ENCODE peak calls at places on chromosomes 16 and 17, in four cellular contexts. One of them, this sample, is unnamed.
A peak's percentile ranks its signal among the peaks of the same experiment; 100 is the strongest.

GRCh38 chr17:59372138-59372751 is 40.8 kb downstream of the YPEL2 start:
- DNase-seq in astrocyte of the hippocampus: peak; percentile 67
- DNase-seq in iris pigment epithelial cell: peak; percentile 85
- DNase-seq in K562: no peak
- DNase-seq in this sample: peak; percentile 96

GRCh38 chr17:43011728-43012472 is 5.3 kb downstream of the IFI35 start:
- DNase-seq in astrocyte of the hippocampus: no peak
- DNase-seq in iris pigment epithelial cell: no peak
- DNase-seq in K562: peak; percentile 41
- DNase-seq in this sample: no peak

GRCh38 chr17:38604479-38605229 is 1.1 kb downstream of the SRCIN1 start:
- DNase-seq in astrocyte of the hippocampus: no peak
- DNase-seq in iris pigment epithelial cell: no peak
- DNase-seq in K562: peak; percentile 82
- DNase-seq in this sample: no peak

GRCh38 chr16:3625331-3625730 is 13.9 kb upstream of the SLX4 start:
- DNase-seq in astrocyte of the hippocampus: no peak
- DNase-seq in iris pigment epithelial cell: no peak
- DNase-seq in K562: no peak
- DNase-seq in this sample: no peak

GRCh38 chr16:57534337-57534880 is 2.0 kb downstream of the CCDC102A start:
- DNase-seq in astrocyte of the hippocampus: no peak
- DNase-seq in iris pigment epithelial cell: no peak
- DNase-seq in K562: no peak
- DNase-seq in this sample: no peak

GRCh38 chr17:44795928-44796327 is 34.2 kb downstream of the GJC1 start:
- DNase-seq in astrocyte of the hippocampus: no peak
- DNase-seq in iris pigment epithelial cell: no peak
- DNase-seq in K562: no peak
- DNase-seq in this sample: no peak

GRCh38 chr17:32283745-32284207 is 18.1 kb downstream of the RHBDL3 start:
- DNase-seq in astrocyte of the hippocampus: peak; percentile 54
- DNase-seq in iris pigment epithelial cell: no peak
- DNase-seq in K562: no peak
- DNase-seq in this sample: peak; percentile 14

GRCh38 chr17:15023589-15023988 is 241.5 kb downstream of the PMP22 start:
- DNase-seq in astrocyte of the hippocampus: no peak
- DNase-seq in iris pigment epithelial cell: peak; percentile 9
- DNase-seq in K562: peak; percentile 15
- DNase-seq in this sample: no peak

GRCh38 chr17:40093580-40094201 is 6.7 kb downstream of the NR1D1 start:
- DNase-seq in astrocyte of the hippocampus: no peak
- DNase-seq in iris pigment epithelial cell: no peak
- DNase-seq in K562: no peak
- DNase-seq in this sample: no peak

GRCh38 chr16:28504707-28505404 is 1.8 kb downstream of the IL27 start:
- DNase-seq in astrocyte of the hippocampus: no peak
- DNase-seq in iris pigment epithelial cell: no peak
- DNase-seq in K562: no peak
- DNase-seq in this sample: no peak

GRCh38 chr17:73968680-73969079 is 234.8 kb upstream of the RPL38 start:
- DNase-seq in astrocyte of the hippocampus: no peak
- DNase-seq in iris pigment epithelial cell: no peak
- DNase-seq in K562: no peak
- DNase-seq in this sample: no peak

GRCh38 chr17:40646791-40647548 is 648 bp downstream of the SMARCE1 start:
- DNase-seq in astrocyte of the hippocampus: no peak
- DNase-seq in iris pigment epithelial cell: peak; percentile 57
- DNase-seq in K562: peak; percentile 71
- DNase-seq in this sample: peak; percentile 44

GRCh38 chr16:6274366-6274765 is 1058.3 kb upstream of the RBFOX1 start:
- DNase-seq in astrocyte of the hippocampus: no peak
- DNase-seq in iris pigment epithelial cell: no peak
- DNase-seq in K562: no peak
- DNase-seq in this sample: no peak

GRCh38 chr17:68595496-68595895 is 5.7 kb downstream of the FAM20A start:
- DNase-seq in astrocyte of the hippocampus: no peak
- DNase-seq in iris pigment epithelial cell: no peak
- DNase-seq in K562: no peak
- DNase-seq in this sample: peak; percentile 44

GRCh38 chr16:68636818-68637217 is 8.3 kb upstream of the CDH3 start:
- DNase-seq in astrocyte of the hippocampus: no peak
- DNase-seq in iris pigment epithelial cell: peak; percentile 51
- DNase-seq in K562: no peak
- DNase-seq in this sample: peak; percentile 33

GRCh38 chr17:81204578-81204977 is 18.2 kb downstream of the CEP131 start:
- DNase-seq in astrocyte of the hippocampus: no peak
- DNase-seq in iris pigment epithelial cell: no peak
- DNase-seq in K562: no peak
- DNase-seq in this sample: no peak

GRCh38 chr17:29714146-29714545 is 91.4 kb upstream of the CORO6 start:
- DNase-seq in astrocyte of the hippocampus: no peak
- DNase-seq in iris pigment epithelial cell: no peak
- DNase-seq in K562: no peak
- DNase-seq in this sample: no peak